ENCODE peak calls at places on chromosomes 7 and 10, in five cellular contexts. L is dorsolateral prefrontal cortex; E is A549; O is endothelial cell; F is CD4-positive, alpha-beta T cell. Y is an unnamed sample.

GRCh38 chr7:141053626-141054025 is 20.2 kb upstream of the TMEM178B start:
- DNase-seq in E (no peak), F (peak), O (no peak), L (no peak), Y (no peak)

GRCh38 chr7:47596502-47597202 is 14.7 kb upstream of the TNS3 start:
- DNase-seq in O (peak), E (peak), L (no peak), F (no peak), Y (peak)

GRCh38 chr7:23356726-23357125 is 57.6 kb downstream of the MALSU1 start:
- DNase-seq in F (no peak), O (no peak), L (no peak), E (no peak), Y (no peak)

GRCh38 chr10:127034224-127034623 is 129.0 kb downstream of the DOCK1 start:
- DNase-seq in L (no peak), E (no peak), O (no peak), F (no peak), Y (no peak)

GRCh38 chr10:101222683-101223273 is 6.5 kb downstream of the LBX1 start:
- DNase-seq in O (no peak), F (no peak), L (no peak), E (no peak), Y (no peak)

GRCh38 chr10:74096777-74097176 is 53.9 kb downstream of the AP3M1 start:
- DNase-seq in O (no peak), L (no peak), E (no peak), F (no peak), Y (no peak)

GRCh38 chr10:103719036-103719435 is 136.3 kb downstream of the SH3PXD2A start:
- DNase-seq in L (no peak), O (no peak), F (no peak), E (no peak), Y (no peak)

GRCh38 chr7:101723835-101724234 is 93.6 kb upstream of the CUX1 start:
- DNase-seq in O (no peak), F (no peak), E (no peak), L (no peak), Y (no peak)

GRCh38 chr10:11170993-11171416 is 153.3 kb downstream of the CELF2 start:
- DNase-seq in F (no peak), O (no peak), E (no peak), L (no peak), Y (no peak)

GRCh38 chr7:55120501-55121198 is 101.8 kb downstream of the EGFR start:
- DNase-seq in O (no peak), F (no peak), L (no peak), E (no peak), Y (no peak)

GRCh38 chr7:107614425-107614824 is 34.4 kb downstream of the BCAP29 start:
- DNase-seq in F (no peak), O (no peak), L (no peak), E (no peak), Y (no peak)

GRCh38 chr7:156935250-156935649 is 14.3 kb upstream of the NOM1 start:
- DNase-seq in L (no peak), O (no peak), F (no peak), E (no peak), Y (no peak)

GRCh38 chr10:7634142-7634894 is 32.4 kb downstream of the ITIH5 start:
- DNase-seq in F (no peak), L (no peak), O (no peak), E (no peak), Y (no peak)

GRCh38 chr10:29669149-29669548 is 34.4 kb upstream of the SVIL start:
- DNase-seq in L (no peak), E (no peak), O (no peak), F (no peak), Y (peak)

GRCh38 chr10:27252267-27253000 is 11.8 kb upstream of the ACBD5 start:
- DNase-seq in F (peak), E (peak), L (no peak), O (peak), Y (peak)

GRCh38 chr10:43056568-43057011 is 20.3 kb upstream of the RET start:
- DNase-seq in L (peak), F (no peak), O (no peak), E (no peak), Y (no peak)

GRCh38 chr7:42167914-42168236 is 69.1 kb downstream of the GLI3 start:
- DNase-seq in F (no peak), E (no peak), O (no peak), L (no peak), Y (no peak)

GRCh38 chr7:41333506-41333905 is 369.4 kb downstream of the INHBA start:
- DNase-seq in F (no peak), O (no peak), L (no peak), E (no peak), Y (no peak)

GRCh38 chr10:20622522-20623270 is 274.4 kb downstream of the NEBL start:
- DNase-seq in F (no peak), O (no peak), E (peak), L (no peak), Y (no peak)

GRCh38 chr10:125548878-125549277 is 134.1 kb downstream of the TEX36 start:
- DNase-seq in L (no peak), O (no peak), F (no peak), E (no peak), Y (no peak)

GRCh38 chr7:3103614-3104399 is 60.1 kb upstream of the CARD11 start:
- DNase-seq in E (no peak), F (no peak), O (no peak), L (no peak), Y (no peak)

GRCh38 chr7:24936121-24936824 is 43.7 kb downstream of the OSBPL3 start:
- DNase-seq in E (no peak), L (no peak), F (no peak), O (no peak), Y (no peak)

GRCh38 chr7:27184342-27185012 is 555 bp downstream of the HOXA11 start:
- DNase-seq in E (peak), O (no peak), F (no peak), L (peak), Y (peak)

GRCh38 chr7:71521506-71521905 is 389.6 kb downstream of the GALNT17 start:
- DNase-seq in E (no peak), F (no peak), L (peak), O (no peak), Y (no peak)

GRCh38 chr10:87864497-87865059 is 1.2 kb downstream of the PTEN start:
- DNase-seq in L (no peak), F (no peak), E (no peak), O (no peak), Y (no peak)

GRCh38 chr10:75334720-75335119 is 66.8 kb downstream of the ZNF503 start:
- DNase-seq in L (no peak), F (no peak), E (no peak), O (no peak), Y (no peak)

GRCh38 chr10:12788277-12788676 is 213.2 kb downstream of the CCDC3 start:
- DNase-seq in L (no peak), E (no peak), F (no peak), O (no peak), Y (no peak)

GRCh38 chr10:101007099-101007711 is 7.6 kb downstream of the LZTS2 start:
- DNase-seq in O (no peak), F (no peak), L (no peak), E (no peak), Y (no peak)

GRCh38 chr7:139876622-139877283 is 47.7 kb downstream of the TBXAS1 start:
- DNase-seq in O (no peak), F (no peak), L (no peak), E (no peak), Y (no peak)

GRCh38 chr10:114525368-114525949 is 121.2 kb upstream of the AFAP1L2 start:
- DNase-seq in O (no peak), F (no peak), E (no peak), L (no peak), Y (no peak)

GRCh38 chr7:25849361-25850184 is 302.4 kb upstream of the NFE2L3 start:
- DNase-seq in O (no peak), E (peak), L (no peak), F (no peak), Y (peak)

GRCh38 chr10:76497671-76498070 is 1066.2 kb downstream of the LRMDA start:
- DNase-seq in E (no peak), O (no peak), F (no peak), L (no peak), Y (no peak)

GRCh38 chr10:44788820-44789167 is 122.3 kb upstream of the TMEM72 start:
- DNase-seq in E (peak), O (no peak), F (no peak), L (no peak), Y (no peak)

GRCh38 chr10:86376403-86376802 is 9.8 kb upstream of the GRID1 start:
- DNase-seq in L (no peak), O (no peak), F (no peak), E (no peak), Y (no peak)

GRCh38 chr7:44748948-44749731 is 493 bp downstream of the ZMIZ2 start:
- DNase-seq in O (no peak), E (no peak), F (no peak), L (no peak), Y (no peak)

GRCh38 chr10:21727452-21728168 is 193.6 kb downstream of the MLLT10 start:
- DNase-seq in F (no peak), O (no peak), L (no peak), E (peak), Y (no peak)

GRCh38 chr7:159107052-159107892 is 37.4 kb downstream of the VIPR2 start:
- DNase-seq in F (no peak), L (peak), E (no peak), O (no peak), Y (no peak)

GRCh38 chr10:131673396-131673795 is 227.4 kb upstream of the PPP2R2D start:
- DNase-seq in O (no peak), E (no peak), F (no peak), L (no peak), Y (no peak)

GRCh38 chr10:21811245-21811585 is 192.3 kb downstream of the DNAJC1 start:
- DNase-seq in F (no peak), L (no peak), E (no peak), O (no peak), Y (no peak)

GRCh38 chr10:48550071-48550691 is 54.7 kb downstream of the ARHGAP22 start:
- DNase-seq in O (no peak), E (no peak), L (no peak), F (no peak), Y (no peak)

GRCh38 chr10:48550977-48551376 is 53.9 kb downstream of the ARHGAP22 start:
- DNase-seq in F (no peak), E (no peak), L (no peak), O (no peak), Y (no peak)

GRCh38 chr10:48554246-48554645 is 50.6 kb downstream of the ARHGAP22 start:
- DNase-seq in E (no peak), O (no peak), F (no peak), L (no peak), Y (no peak)

GRCh38 chr10:48552946-48553564 is 51.8 kb downstream of the ARHGAP22 start:
- DNase-seq in L (no peak), E (no peak), O (no peak), F (no peak), Y (no peak)

DNA sequence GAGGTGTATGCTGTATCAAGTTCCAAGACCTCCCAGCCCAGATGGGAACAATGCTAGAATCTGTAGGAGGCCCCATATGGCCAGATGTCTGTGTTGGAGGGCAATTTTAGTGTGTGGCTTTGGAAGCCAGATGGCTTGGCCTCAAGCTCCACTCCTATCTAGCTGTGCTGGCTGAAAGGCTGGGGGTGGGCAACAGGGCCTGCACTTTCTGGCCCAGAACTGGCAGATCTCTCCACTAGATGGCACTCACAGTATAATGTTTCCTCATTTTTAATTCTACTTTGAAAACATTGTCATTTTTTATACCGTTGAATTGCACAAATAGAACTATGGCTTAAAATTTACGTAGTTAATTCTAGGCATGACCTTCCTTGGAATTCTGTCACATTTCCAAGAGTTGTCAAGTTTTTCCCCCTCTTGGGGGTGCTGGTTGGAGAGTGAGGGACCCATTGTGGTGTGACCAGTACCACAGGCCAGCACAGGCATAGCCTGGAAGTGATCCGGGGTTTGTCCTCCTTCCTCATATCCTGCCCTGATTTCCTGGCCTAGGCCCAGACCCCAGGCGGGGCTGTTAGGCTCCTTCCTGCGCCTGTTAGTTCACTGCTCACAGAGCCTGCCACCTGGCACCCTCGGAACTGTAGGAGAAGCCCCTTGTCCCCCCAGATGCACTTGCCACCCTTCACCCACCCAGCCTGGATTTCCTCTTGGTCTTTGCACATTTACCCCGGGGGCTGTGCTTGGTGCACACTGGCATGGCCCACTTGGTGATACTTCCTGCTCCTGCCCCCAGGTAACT is 52.9 kb downstream of the ARHGAP22 start:
- DNase-seq in O (peak), F (no peak), L (no peak), E (peak), Y (peak)
- TF ChIP-seq CTCF in O (peak), F (peak), L (peak), E (peak), Y (peak)

GRCh38 chr10:5310914-5311313 is 53.9 kb upstream of the UCN3 start:
- DNase-seq in F (no peak), L (no peak), O (no peak), E (no peak), Y (no peak)

GRCh38 chr10:5299950-5300349 is 64.8 kb upstream of the UCN3 start:
- DNase-seq in F (no peak), O (no peak), L (no peak), E (no peak), Y (no peak)

GRCh38 chr10:5303504-5303903 is 61.3 kb upstream of the UCN3 start:
- DNase-seq in O (no peak), F (no peak), E (no peak), L (no peak), Y (no peak)

DNA sequence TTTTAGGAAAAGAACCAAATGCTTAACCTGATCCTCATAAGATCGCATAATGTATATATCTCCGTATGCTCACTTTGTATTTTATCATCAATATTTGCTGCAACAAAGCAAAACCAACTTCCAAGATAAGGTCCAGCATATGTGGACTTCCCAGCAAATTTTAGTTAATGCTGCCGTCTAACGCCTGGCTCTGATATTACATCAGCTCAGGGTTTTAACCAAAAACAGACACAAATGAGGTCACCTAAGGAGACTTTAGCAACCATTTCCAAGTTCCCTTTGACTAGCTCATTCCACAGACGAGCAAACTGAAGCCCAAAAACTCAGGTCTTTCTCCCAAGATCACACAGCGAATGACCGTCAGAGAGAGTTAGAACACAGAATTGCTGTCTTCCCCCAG is 59.4 kb upstream of the UCN3 start:
- DNase-seq in E (no peak), L (no peak), O (no peak), F (no peak), Y (no peak)
- TF ChIP-seq CTCF in E (no peak), L (no peak), O (no peak), F (no peak), Y (no peak)

GRCh38 chr7:20602306-20602705 is 13.2 kb upstream of the ABCB5 start:
- DNase-seq in L (no peak), F (no peak), E (no peak), O (no peak), Y (no peak)

DNA sequence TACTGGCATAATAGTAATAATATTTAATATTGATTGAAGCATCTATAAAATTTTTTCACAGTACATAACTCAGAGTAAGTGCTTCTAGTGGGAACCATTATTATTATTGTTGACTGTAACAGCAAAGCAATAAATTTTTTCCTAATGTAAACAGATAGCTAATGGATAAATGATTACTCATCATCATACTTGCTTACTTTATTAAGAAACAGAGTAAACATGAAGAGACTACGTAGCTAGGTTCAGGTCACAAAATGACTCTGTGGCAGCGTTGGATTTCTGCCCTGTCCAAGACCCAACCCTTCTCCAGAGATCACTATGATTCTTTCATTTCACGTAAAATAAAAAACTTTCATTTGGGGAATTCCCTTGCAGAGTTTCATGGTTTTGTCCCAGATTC is 8.3 kb upstream of the ABCB5 start:
- DNase-seq in O (no peak), F (no peak), L (no peak), E (peak), Y (no peak)
- TF ChIP-seq CTCF in O (no peak), F (no peak), L (no peak), E (no peak), Y (no peak)

GRCh38 chr7:30744075-30744417 is 7.9 kb upstream of the INMT start:
- DNase-seq in F (no peak), E (no peak), L (no peak), O (no peak), Y (no peak)

GRCh38 chr7:30745251-30745650 is 6.7 kb upstream of the INMT start:
- DNase-seq in O (no peak), L (no peak), F (no peak), E (no peak), Y (no peak)

GRCh38 chr7:30741289-30741688 is 10.6 kb upstream of the INMT start:
- DNase-seq in L (no peak), F (no peak), O (no peak), E (no peak), Y (no peak)

GRCh38 chr7:30740417-30741181 is 11.3 kb upstream of the INMT start:
- DNase-seq in F (peak), O (peak), L (peak), E (peak), Y (peak)

GRCh38 chr7:30743371-30744074 is 8.4 kb upstream of the INMT start:
- DNase-seq in F (no peak), E (no peak), L (no peak), O (no peak), Y (peak)
- TF ChIP-seq CTCF in F (no peak), E (no peak), L (no peak), O (no peak), Y (no peak)

GRCh38 chr7:154946166-154946565 is 56.8 kb downstream of the PAXIP1 start:
- DNase-seq in L (no peak), E (no peak), F (no peak), O (no peak), Y (no peak)

GRCh38 chr7:154950992-154951391 is 51.9 kb downstream of the PAXIP1 start:
- DNase-seq in O (no peak), L (no peak), F (no peak), E (no peak), Y (no peak)

GRCh38 chr7:154942718-154943117 is 60.2 kb downstream of the PAXIP1 start:
- DNase-seq in E (no peak), F (no peak), O (no peak), L (no peak), Y (no peak)

GRCh38 chr7:154953006-154953684 is 49.8 kb downstream of the PAXIP1 start:
- DNase-seq in O (peak), E (peak), L (no peak), F (peak), Y (peak)

DNA sequence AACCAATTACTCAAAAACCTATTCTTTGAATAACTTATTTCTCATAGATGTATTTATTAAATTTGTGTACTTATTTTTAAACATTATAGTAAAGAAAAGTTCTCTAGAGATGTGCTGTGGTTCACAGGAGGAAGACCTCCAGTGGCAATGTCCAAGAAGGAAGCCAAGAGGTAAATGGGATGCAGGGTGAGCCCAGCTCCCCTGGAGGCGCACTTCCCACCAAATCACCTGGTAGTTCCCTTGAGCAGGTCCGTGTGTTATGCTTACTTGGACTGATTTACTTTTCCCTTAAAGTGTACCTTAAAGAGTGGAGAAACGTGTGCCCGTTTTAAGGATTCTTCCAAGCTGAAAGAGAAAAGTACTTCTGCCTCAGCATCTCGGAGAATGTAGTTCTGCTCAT is 55.3 kb downstream of the PAXIP1 start:
- DNase-seq in E (peak), L (no peak), O (no peak), F (no peak), Y (no peak)
- TF ChIP-seq CTCF in E (no peak), L (no peak), O (no peak), F (no peak), Y (no peak)

DNA sequence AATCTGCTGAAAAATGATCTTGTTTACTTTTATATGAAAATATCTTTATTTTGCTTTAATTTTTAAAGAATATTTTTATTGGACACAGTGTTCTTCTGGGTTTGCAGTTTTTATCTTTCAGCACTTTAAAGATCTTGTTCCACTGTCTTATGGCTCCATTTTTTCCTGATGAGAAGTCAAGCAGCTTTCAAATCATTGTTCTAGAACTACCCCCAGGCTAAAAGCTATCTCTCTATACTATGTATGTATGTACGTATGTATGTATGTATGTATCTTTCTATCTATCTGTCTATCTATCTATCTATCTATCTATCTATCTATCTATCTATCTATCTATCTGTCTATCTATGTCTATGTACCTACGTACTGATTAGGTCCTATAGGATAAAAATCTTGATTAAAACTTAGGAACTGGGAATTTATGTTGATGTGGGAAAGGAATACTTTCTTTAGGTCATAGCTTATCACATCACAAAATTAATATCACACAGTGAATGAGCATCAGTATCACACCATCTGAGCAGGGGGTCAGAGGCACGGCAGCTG is 35.4 kb upstream of the TSPAN13 start:
- DNase-seq in O (no peak), F (no peak), E (no peak), L (no peak), Y (no peak)
- TF ChIP-seq CTCF in O (no peak), F (no peak), E (no peak), L (no peak), Y (no peak)